ENCODE peak calls at places on chromosomes 1 and 21, in nine cellular contexts. Y, E, C, P, W, Q, L, A and G are unnamed samples. For H3K36me3, the result is how much of the 10 kb centered on the place peaks cover.

GRCh38 chr1:15155760-15156743 is 2.5 kb downstream of the TMEM51 start:
- DNase-seq in W (no peak), Y (no peak), Q (no peak), L (no peak), P (no peak), E (no peak), C (no peak), A (no peak), G (peak)

GRCh38 chr1:118716775-118717174 is 271.4 kb downstream of the TBX15 start:
- DNase-seq in A (no peak), P (no peak), L (no peak), Q (no peak), Y (no peak), W (no peak), C (no peak), E (peak), G (no peak)

GRCh38 chr1:229117664-229118300 is 153.1 kb upstream of the RAB4A start:
- DNase-seq in E (peak), Y (peak), A (no peak), C (peak), L (no peak), W (peak), Q (peak), P (peak), G (peak)

GRCh38 chr1:103371234-103371633 is 154.3 kb upstream of the RNPC3 start:
- DNase-seq in W (no peak), Y (no peak), C (no peak), A (no peak), Q (peak), E (no peak), P (no peak), L (no peak), G (no peak)

GRCh38 chr1:229637746-229638145 is 11.7 kb downstream of the URB2 start:
- DNase-seq in P (no peak), Q (no peak), W (no peak), C (no peak), A (no peak), L (no peak), Y (no peak), E (no peak), G (no peak)

GRCh38 chr21:32560896-32561295 is 24.4 kb downstream of the TCP10L start:
- DNase-seq in Q (no peak), W (no peak), L (no peak), E (no peak), C (no peak), A (no peak), Y (no peak), P (no peak), G (no peak)

GRCh38 chr1:66752000-66752592 is at the start of gene DYNLT5:
- DNase-seq in Y (no peak), A (no peak), L (peak), P (peak), C (peak), E (no peak), Q (peak), W (peak), G (peak)

GRCh38 chr1:15283500-15283899 is 36.5 kb downstream of the FHAD1 start:
- DNase-seq in C (no peak), A (no peak), W (no peak), L (no peak), Q (peak), P (no peak), E (no peak), Y (peak), G (no peak)

GRCh38 chr1:71224958-71225357 is 144.1 kb upstream of the ZRANB2 start:
- DNase-seq in E (no peak), L (no peak), C (no peak), Y (no peak), A (no peak), Q (no peak), W (no peak), P (no peak), G (no peak)

GRCh38 chr1:15788624-15789301 is 18.7 kb downstream of the UQCRHL start:
- DNase-seq in Q (peak), L (peak), W (no peak), A (no peak), Y (no peak), E (peak), P (no peak), C (no peak), G (no peak)

GRCh38 chr1:17185485-17185860 is 19.5 kb upstream of the PADI1 start:
- DNase-seq in Y (no peak), E (no peak), Q (no peak), L (no peak), P (no peak), W (no peak), C (no peak), A (no peak), G (no peak)

GRCh38 chr1:203327684-203328457 is 22.6 kb downstream of the BTG2 start:
- DNase-seq in Q (peak), P (no peak), E (peak), L (peak), W (no peak), A (peak), Y (peak), C (no peak), G (no peak)

GRCh38 chr21:26405071-26405470 is 168.0 kb downstream of the CYYR1 start:
- DNase-seq in Y (no peak), W (no peak), Q (peak), P (no peak), E (no peak), A (no peak), L (peak), C (no peak), G (no peak)

GRCh38 chr1:206022766-206023165 is 929 bp downstream of the CTSE start:
- DNase-seq in A (no peak), E (no peak), Q (no peak), Y (no peak), P (no peak), W (no peak), C (no peak), L (no peak), G (no peak)

GRCh38 chr1:167463856-167464565 is 54.3 kb downstream of the CD247 start:
- DNase-seq in Y (no peak), E (no peak), A (no peak), W (no peak), Q (no peak), C (no peak), P (no peak), L (no peak), G (no peak)

GRCh38 chr1:29122662-29122986 is 1.1 kb downstream of the TMEM200B start:
- DNase-seq in E (no peak), Y (no peak), Q (peak), A (no peak), W (peak), L (peak), P (peak), C (peak), G (peak)

DNA sequence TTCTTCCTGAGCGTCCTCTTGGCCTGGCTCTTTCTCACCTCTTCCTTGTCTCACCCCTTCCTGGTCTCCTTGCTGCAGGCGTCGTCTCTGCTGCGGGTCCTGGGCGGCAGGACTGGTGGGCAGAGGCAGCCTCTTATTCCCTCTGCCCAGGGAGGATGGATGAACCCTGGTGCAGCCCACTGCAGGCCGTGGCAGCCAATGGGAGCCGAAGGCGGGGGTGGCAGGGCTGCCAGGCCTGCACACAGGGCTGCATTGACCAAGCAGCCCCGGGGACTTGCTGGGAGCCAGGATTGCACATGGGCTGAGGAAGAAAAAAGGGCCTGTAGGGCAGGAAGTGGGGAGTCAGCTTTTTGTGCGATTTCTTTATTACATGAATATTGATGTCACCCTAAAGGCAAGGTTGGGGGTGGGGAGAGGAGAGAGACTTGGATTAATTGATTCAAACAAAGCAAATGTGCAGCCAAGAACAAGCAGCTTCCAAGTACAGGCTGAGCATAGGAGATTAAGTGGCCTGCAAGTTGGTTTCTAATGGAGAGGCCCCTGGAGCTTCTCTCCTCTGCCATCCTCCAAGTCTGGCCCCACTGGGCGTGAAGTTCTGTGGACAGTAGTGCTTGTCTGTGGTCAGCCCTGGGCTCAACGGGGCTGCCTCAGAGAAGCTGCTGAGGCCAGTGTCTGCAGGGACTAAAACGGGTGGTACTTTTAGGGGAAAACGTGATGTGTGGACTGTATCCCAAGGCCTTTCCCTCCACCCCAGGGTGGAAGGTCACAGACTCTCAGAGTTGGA is at the start of gene S100B:
- DNase-seq in A (no peak), W (no peak), E (no peak), P (no peak), L (no peak), Q (no peak), C (no peak), Y (no peak), G (no peak)
- TF ChIP-seq POLR2A in A (no peak), W (no peak), E (no peak), P (no peak), L (no peak), Q (no peak), C (no peak), Y (no peak), G (no peak)

GRCh38 chr1:6530504-6531160 is 23.7 kb downstream of the NOL9 start:
- DNase-seq in Q (no peak), W (no peak), L (no peak), C (peak), Y (no peak), A (no peak), E (no peak), P (no peak), G (no peak)

GRCh38 chr1:6521502-6521901 is 30.0 kb upstream of the PLEKHG5 start:
- DNase-seq in P (no peak), W (no peak), L (no peak), C (peak), E (no peak), A (no peak), Y (no peak), Q (peak), G (no peak)

GRCh38 chr1:6523566-6523965 is 30.7 kb downstream of the NOL9 start:
- DNase-seq in W (no peak), Q (peak), Y (no peak), P (no peak), A (no peak), C (peak), E (peak), L (peak), G (no peak)

GRCh38 chr1:6526316-6526715 is 28.0 kb downstream of the NOL9 start:
- DNase-seq in P (no peak), E (no peak), C (peak), Q (no peak), W (no peak), L (no peak), A (no peak), Y (no peak), G (no peak)
- H3K36me3 ChIP-seq in P (under half), E (half or more), C (half or more), Q (under half), W (under half), L (under half), A (half or more), Y (under half), G (under half)

DNA sequence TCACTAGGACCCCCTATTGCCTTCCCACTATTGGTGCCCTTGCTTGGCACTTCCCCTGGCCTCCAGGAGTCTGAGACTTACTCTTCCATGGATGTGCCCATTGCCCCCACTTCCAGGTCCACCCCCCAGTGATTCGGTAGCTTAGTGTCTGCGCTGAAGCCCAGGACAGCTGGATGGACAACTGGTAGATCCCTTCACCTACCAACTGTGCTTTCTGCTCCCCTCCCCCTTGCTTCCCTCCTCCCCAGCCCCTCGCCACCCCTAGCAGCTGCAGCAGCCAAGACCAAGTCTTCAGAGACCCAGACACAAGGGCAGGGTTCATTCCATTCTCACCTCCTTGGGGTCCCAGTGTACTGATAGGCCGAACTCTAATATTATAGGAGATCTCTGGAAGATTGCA is 6.9 kb downstream of the LMNA start:
- DNase-seq in E (no peak), P (no peak), C (no peak), Y (no peak), Q (no peak), A (no peak), L (no peak), W (no peak), G (no peak)
- H3K27ac ChIP-seq in E (peak), P (peak), C (peak), Y (peak), Q (peak), A (peak), L (peak), W (peak), G (peak)

DNA sequence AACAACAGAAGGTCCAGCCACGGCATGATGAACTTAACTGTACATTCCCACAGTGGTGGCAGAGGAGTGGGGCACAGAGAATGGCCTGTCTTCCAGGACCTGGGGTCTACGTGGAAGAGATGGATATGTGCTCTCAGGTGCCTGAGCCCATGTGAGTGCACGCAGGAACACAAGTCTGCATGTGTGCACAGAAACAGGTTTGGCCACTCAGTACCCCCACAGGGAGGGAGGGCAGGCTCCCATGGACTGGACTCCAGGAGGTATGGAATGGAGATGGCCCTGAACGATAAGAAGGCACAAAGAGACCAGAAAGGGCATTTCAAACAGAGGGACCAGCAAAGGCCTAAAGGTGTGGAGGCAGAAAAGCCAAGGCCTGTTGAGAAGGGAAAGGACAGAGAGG is 10.8 kb downstream of the COL9A2 start:
- DNase-seq in Q (no peak), P (no peak), W (no peak), A (no peak), C (no peak), L (no peak), Y (peak), E (no peak), G (no peak)
- TF ChIP-seq POLR2A in Q (no peak), P (no peak), W (no peak), A (no peak), C (no peak), L (no peak), Y (no peak), E (no peak), G (no peak)

GRCh38 chr21:38671716-38672115 is 134.0 kb upstream of the ETS2 start:
- DNase-seq in W (no peak), A (no peak), E (no peak), L (no peak), P (no peak), Y (no peak), C (no peak), Q (no peak), G (no peak)

GRCh38 chr21:38679531-38679930 is 126.2 kb upstream of the ETS2 start:
- DNase-seq in E (peak), P (no peak), L (peak), C (no peak), Y (no peak), A (no peak), Q (peak), W (no peak), G (no peak)

GRCh38 chr21:38680401-38680800 is 125.3 kb upstream of the ETS2 start:
- DNase-seq in L (no peak), E (no peak), P (no peak), Y (no peak), W (no peak), Q (no peak), A (no peak), C (no peak), G (no peak)

GRCh38 chr21:38678827-38679226 is 126.9 kb upstream of the ETS2 start:
- DNase-seq in P (no peak), W (no peak), A (no peak), L (no peak), Y (no peak), Q (no peak), E (no peak), C (no peak), G (no peak)

GRCh38 chr21:38675450-38675849 is 130.3 kb upstream of the ETS2 start:
- DNase-seq in C (no peak), A (no peak), W (no peak), Q (no peak), Y (no peak), P (no peak), L (no peak), E (no peak), G (no peak)
- H3K36me3 ChIP-seq in C (under half), A (under half), W (under half), Q (under half), Y (under half), P (under half), L (under half), E (under half), G (under half)

GRCh38 chr1:10663668-10664035 is 132.8 kb downstream of the CASZ1 start:
- DNase-seq in L (no peak), E (no peak), P (peak), A (no peak), W (peak), C (peak), Q (peak), Y (peak), G (peak)
- H3K27ac ChIP-seq in L (no peak), E (no peak), P (peak), A (no peak), W (peak), C (peak), Q (no peak), Y (peak), G (peak)

DNA sequence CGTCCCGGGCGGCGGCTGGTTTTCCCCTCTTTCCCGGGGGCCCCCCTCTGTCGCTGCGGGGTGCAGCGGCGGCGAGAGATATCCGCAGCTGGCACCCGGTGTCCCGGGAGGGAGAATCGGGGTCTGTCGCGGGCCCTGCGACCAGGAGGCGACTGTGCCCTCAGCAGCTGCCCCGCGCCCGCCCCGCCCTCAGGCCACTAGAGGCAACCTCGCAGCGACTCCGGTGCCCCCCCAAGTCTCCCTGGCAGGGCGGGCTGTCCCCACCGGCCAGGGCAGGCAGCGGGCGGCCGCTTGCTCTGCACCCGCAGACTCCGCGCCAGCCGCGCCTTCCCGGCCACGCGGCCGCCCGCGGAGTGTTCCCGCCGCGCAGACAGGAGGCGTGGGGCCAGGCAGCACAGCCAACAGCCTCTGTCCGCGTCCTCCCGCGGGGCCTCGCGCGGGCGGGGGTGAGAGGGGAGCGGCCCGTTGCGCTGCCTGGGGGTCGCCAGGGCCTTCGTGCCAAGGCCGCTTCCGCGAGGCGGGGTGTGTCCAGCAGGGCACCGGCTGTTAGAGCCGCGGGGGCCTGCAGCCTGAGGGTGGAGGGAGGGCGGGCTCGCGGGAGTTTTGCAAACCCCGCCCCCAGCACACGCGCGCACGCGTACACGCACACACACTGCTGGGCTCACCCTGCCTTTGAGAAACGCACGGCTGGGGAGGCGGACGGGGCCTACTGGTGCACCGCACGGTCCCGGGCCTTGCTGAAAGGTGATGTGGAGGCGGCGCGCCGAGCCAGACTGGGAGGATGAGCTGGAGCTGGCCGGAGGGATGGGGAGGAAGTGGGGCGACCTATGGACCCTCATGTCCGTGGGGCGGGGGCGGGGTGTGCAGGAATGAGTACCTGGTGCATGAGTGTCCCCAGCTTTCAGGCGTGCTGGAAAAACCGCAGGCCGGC is 41.4 kb downstream of the KIAA1614 start:
- DNase-seq in A (peak), L (peak), W (peak), Q (peak), P (peak), C (peak), E (no peak), Y (peak), G (peak)
- TF ChIP-seq POLR2A in A (no peak), L (no peak), W (no peak), Q (no peak), P (peak), C (no peak), E (no peak), Y (no peak), G (no peak)

DNA sequence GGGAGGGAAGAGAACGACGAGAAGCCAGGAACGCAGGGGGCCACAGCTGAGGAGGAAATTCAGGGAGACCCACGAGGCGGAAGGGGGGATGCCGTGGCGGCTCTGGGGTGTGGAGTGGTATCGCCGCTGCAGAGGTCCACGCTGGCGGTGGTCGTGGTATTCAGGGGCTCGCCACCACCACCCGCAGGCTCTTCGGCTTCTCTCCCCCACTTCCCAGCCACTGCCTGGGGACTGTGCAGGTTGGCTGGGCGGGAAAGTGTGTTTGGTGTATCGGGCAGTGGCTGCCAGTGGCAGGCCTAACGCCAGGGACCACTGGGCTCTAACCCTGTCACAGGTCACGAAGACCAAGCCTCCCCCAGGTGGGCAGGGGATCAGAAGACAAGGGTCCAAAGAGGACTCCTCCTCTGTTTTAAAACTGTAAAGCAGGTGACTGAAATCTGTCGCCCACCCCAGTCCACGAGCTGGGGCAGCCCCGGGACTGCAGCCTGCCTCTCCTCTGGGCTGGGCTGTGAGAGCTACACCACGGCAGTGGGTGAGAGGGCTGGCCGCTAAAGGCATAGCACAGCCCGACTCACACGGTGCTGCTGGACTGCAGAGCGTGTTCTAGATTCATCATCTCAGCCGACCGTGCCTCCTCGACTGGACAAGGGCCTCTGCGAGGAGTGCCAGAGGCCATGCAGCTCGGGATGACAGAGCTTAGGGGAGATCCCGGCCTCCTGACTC is 30.9 kb downstream of the SLC66A1 start:
- DNase-seq in W (no peak), C (no peak), A (no peak), E (no peak), Q (no peak), Y (no peak), L (no peak), P (no peak), G (no peak)
- H3K36me3 ChIP-seq in W (under half), C (half or more), A (half or more), E (under half), Q (half or more), Y (under half), L (under half), P (under half), G (under half)